ENCODE peak calls at places on chromosomes 4 and X, in nine cellular contexts. N, U, W, M, A, I, V, G and X are unnamed samples.

GRCh38 chrX:641671-642435 is 11.3 kb downstream of the SHOX start:
- DNase-seq in N (no peak), U (no peak), W (no peak), M (no peak), A (no peak), I (peak), V (no peak), G (no peak), X (peak)

GRCh38 chr4:8181844-8182243 is 17.2 kb upstream of the SH3TC1 start:
- DNase-seq in N (no peak), U (no peak), W (peak), M (no peak), A (no peak), I (no peak), V (peak), G (no peak), X (no peak)

GRCh38 chrX:1836683-1837082 is 221.8 kb downstream of the ASMT start:
- DNase-seq in N (no peak), U (no peak), W (no peak), M (no peak), A (no peak), I (no peak), V (no peak), G (no peak), X (no peak)

GRCh38 chr4:36317731-36318130 is 36.3 kb downstream of the DTHD1 start:
- DNase-seq in N (no peak), U (no peak), W (no peak), M (no peak), A (no peak), I (no peak), V (no peak), G (no peak), X (no peak)

GRCh38 chr4:40585201-40585789 is 44.4 kb downstream of the RBM47 start:
- DNase-seq in N (no peak), U (no peak), W (no peak), M (no peak), A (no peak), I (no peak), V (no peak), G (no peak), X (no peak)

GRCh38 chr4:123110685-123111084 is 188.3 kb upstream of the NUDT6 start:
- DNase-seq in N (no peak), U (no peak), W (no peak), M (no peak), A (no peak), I (no peak), V (no peak), G (no peak), X (no peak)

GRCh38 chr4:140497776-140498636 is at the start of gene MGAT4D:
- DNase-seq in N (peak), U (peak), W (no peak), M (no peak), A (peak), I (peak), V (no peak), G (no peak), X (peak)

GRCh38 chr4:76943129-76943620 is 6.4 kb upstream of the SEPTIN11 start:
- DNase-seq in N (no peak), U (no peak), W (no peak), M (no peak), A (no peak), I (no peak), V (peak), G (no peak), X (no peak)

GRCh38 chr4:29852537-29852936 is 867.6 kb upstream of the PCDH7 start:
- DNase-seq in N (no peak), U (no peak), W (no peak), M (no peak), A (no peak), I (no peak), V (no peak), G (no peak), X (no peak)

GRCh38 chrX:6456196-6456595 is 78.7 kb downstream of the VCX3A start:
- DNase-seq in N (no peak), U (no peak), W (no peak), M (no peak), A (no peak), I (no peak), V (no peak), G (no peak), X (no peak)

GRCh38 chr4:123806057-123806456 is 409.5 kb downstream of the SPRY1 start:
- DNase-seq in N (no peak), U (no peak), W (no peak), M (no peak), A (no peak), I (no peak), V (no peak), G (no peak), X (no peak)

GRCh38 chr4:143375326-143376073 is 38.8 kb downstream of the GAB1 start:
- DNase-seq in N (no peak), U (peak), W (no peak), M (no peak), A (peak), I (no peak), V (peak), G (no peak), X (no peak)

GRCh38 chrX:129769467-129770154 is 10.1 kb upstream of the SASH3 start:
- DNase-seq in N (no peak), U (no peak), W (no peak), M (no peak), A (peak), I (no peak), V (no peak), G (peak), X (no peak)

GRCh38 chr4:168551945-168552695 is 55.3 kb downstream of the PALLD start:
- DNase-seq in N (no peak), U (no peak), W (no peak), M (no peak), A (peak), I (no peak), V (no peak), G (no peak), X (no peak)

GRCh38 chrX:134525086-134525792 is 65.3 kb downstream of the HPRT1 start:
- DNase-seq in N (no peak), U (no peak), W (no peak), M (no peak), A (no peak), I (no peak), V (no peak), G (no peak), X (no peak)

GRCh38 chrX:2425281-2426071 is 75.3 kb downstream of the DHRSX start:
- DNase-seq in N (no peak), U (no peak), W (no peak), M (no peak), A (no peak), I (no peak), V (no peak), G (no peak), X (no peak)

GRCh38 chr4:7692451-7693236 is 247.0 kb downstream of the AFAP1 start:
- DNase-seq in N (no peak), U (no peak), W (no peak), M (no peak), A (no peak), I (no peak), V (no peak), G (no peak), X (no peak)

GRCh38 chrX:137926090-137926489 is 360.2 kb downstream of the ZIC3 start:
- DNase-seq in N (no peak), U (peak), W (no peak), M (no peak), A (peak), I (no peak), V (no peak), G (no peak), X (no peak)

GRCh38 chr4:25908491-25908901 is 5.5 kb upstream of the SMIM20 start:
- DNase-seq in N (peak), U (no peak), W (no peak), M (peak), A (no peak), I (no peak), V (no peak), G (no peak), X (no peak)

GRCh38 chr4:122584517-122584916 is 36.3 kb downstream of the IL21 start:
- DNase-seq in N (no peak), U (no peak), W (no peak), M (peak), A (no peak), I (no peak), V (no peak), G (peak), X (no peak)

GRCh38 chrX:645024-645376 is 14.4 kb downstream of the SHOX start:
- DNase-seq in N (no peak), U (no peak), W (no peak), M (no peak), A (peak), I (no peak), V (no peak), G (no peak), X (peak)

GRCh38 chr4:119493419-119493818 is 135.2 kb downstream of the PDE5A start:
- DNase-seq in N (no peak), U (no peak), W (no peak), M (no peak), A (no peak), I (no peak), V (no peak), G (no peak), X (no peak)
- TF ChIP-seq CTCF in N (peak), U (no peak), W (no peak), M (no peak), A (peak), I (no peak), V (peak), G (no peak), X (peak)

GRCh38 chrX:68698955-68699354 is 51.5 kb downstream of the STARD8 start:
- DNase-seq in N (no peak), U (no peak), W (no peak), M (no peak), A (no peak), I (no peak), V (no peak), G (no peak), X (no peak)
- TF ChIP-seq CTCF in N (no peak), U (no peak), W (no peak), M (no peak), A (no peak), I (no peak), V (no peak), G (no peak), X (no peak)

DNA sequence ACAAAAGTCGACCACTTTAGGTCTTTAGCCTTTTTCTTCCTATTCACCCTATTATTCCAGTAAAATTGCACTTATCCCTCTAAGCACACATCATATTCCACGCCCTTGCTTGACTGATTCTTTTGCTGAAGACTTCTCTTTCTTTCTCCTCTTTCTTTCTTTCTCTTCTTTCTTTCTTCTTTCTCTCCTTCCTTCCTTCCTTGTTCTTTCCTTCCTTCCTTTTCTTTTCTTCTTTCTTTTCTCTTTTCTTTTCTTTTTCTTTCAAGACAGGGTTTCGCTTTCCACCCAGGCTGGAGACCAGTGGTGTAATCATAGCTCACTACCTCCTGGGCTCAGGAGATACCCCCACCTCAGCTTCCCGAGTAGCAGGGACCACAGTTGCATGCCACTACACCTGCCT is 61.9 kb downstream of the RASGEF1B start:
- DNase-seq in N (no peak), U (no peak), W (no peak), M (no peak), A (no peak), I (no peak), V (no peak), G (no peak), X (no peak)
- TF ChIP-seq CTCF in N (no peak), U (no peak), W (no peak), M (no peak), A (no peak), I (no peak), V (no peak), G (no peak), X (no peak)

DNA sequence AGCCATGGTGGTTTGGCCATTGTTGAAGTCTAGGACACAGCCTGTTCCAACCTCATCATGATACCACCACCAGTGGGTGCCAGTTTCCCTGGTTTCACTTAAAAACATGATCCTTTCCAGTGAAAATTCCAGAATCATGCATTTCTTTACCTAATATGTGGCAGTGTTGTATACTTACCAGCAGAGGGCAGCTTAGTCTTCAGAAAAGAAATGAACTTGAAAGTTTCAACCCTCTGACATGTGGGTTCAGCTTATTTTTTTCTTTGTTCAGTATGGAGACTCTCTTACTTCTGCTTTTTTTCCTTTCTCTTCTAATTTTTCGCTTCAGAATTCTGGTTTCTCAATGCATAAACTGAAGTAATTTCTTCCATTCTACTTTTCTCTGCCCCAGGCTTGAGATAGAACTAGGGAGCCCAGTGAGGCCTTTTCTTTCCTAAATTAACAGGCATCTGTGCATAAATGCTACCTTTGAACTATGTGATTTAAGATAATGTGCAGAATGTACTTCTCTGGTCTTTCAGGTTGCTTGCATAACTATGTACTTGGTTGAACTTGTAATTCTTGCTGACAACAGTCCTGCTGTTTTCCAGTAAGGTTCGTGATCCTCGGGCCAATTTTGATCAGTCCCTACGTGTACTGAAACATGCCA is 10.7 kb downstream of the LIAS start:
- DNase-seq in N (peak), U (peak), W (no peak), M (peak), A (peak), I (peak), V (peak), G (peak), X (no peak)
- TF ChIP-seq CTCF in N (peak), U (peak), W (peak), M (peak), A (peak), I (peak), V (peak), G (peak), X (peak)

DNA sequence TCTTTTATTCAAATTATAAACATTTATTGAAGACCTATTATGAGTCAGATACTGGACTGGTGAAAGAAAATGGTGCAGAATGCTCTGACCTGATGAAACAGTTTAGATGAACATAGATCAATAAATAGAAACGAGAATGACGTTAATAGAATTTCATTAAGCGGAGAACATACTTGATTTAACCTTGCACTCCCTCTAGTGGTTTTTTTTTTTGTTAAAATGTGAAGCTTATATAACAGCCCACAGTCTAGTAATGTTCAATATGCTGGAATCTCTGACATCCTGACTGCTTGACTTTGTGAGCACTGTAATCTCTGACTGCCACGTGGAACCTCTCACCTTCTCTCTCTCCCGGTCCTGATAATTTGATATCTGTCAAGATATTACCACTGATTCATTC is 32.3 kb downstream of the HDAC8 start:
- DNase-seq in N (no peak), U (no peak), W (no peak), M (peak), A (no peak), I (no peak), V (no peak), G (no peak), X (no peak)
- TF ChIP-seq CTCF in N (peak), U (peak), W (peak), M (peak), A (peak), I (peak), V (peak), G (no peak), X (peak)